ENCODE peak calls at places on chromosomes 5 and 9, in five cellular contexts. N is H9, O is H1, L is IMR-90, J is mesenchymal stem cell. Q is an unnamed sample.

GRCh38 chr5:36442796-36443195 is 141.1 kb upstream of the RANBP3L start:
- DNase-seq in N (no peak), O (no peak), L (peak), J (peak), Q (no peak)

GRCh38 chr5:65790371-65791163 is 68.6 kb downstream of the NLN start:
- DNase-seq in N (no peak), O (no peak), L (no peak), J (no peak), Q (no peak)

GRCh38 chr5:178398856-178399722 is 166.5 kb upstream of the PHYKPL start:
- DNase-seq in N (no peak), O (no peak), L (no peak), J (no peak), Q (no peak)

GRCh38 chr5:131947445-131947844 is 2.0 kb upstream of the MEIKIN start:
- DNase-seq in N (no peak), O (no peak), L (no peak), J (no peak), Q (no peak)

GRCh38 chr5:122653087-122654017 is 121.5 kb upstream of the SNX2 start:
- DNase-seq in N (no peak), O (no peak), L (peak), J (peak), Q (no peak)

GRCh38 chr5:11719888-11720481 is 184.3 kb downstream of the CTNND2 start:
- DNase-seq in N (peak), O (peak), L (no peak), J (peak), Q (peak)

GRCh38 chr5:35360671-35361070 is 130.4 kb upstream of the PRLR start:
- DNase-seq in N (no peak), O (no peak), L (no peak), J (no peak), Q (no peak)

GRCh38 chr5:1655496-1656270 is 131.9 kb upstream of the LPCAT1 start:
- DNase-seq in N (peak), O (no peak), L (no peak), J (no peak), Q (no peak)

GRCh38 chr9:135611142-135611874 is 28.0 kb downstream of the GLT6D1 start:
- DNase-seq in N (peak), O (no peak), L (no peak), J (no peak), Q (no peak)

GRCh38 chr5:1568201-1568979 is 44.6 kb upstream of the LPCAT1 start:
- DNase-seq in N (no peak), O (no peak), L (peak), J (peak), Q (no peak)

GRCh38 chr9:128033609-128034008 is 33.5 kb downstream of the NAIF1 start:
- DNase-seq in N (no peak), O (no peak), L (no peak), J (no peak), Q (no peak)

DNA sequence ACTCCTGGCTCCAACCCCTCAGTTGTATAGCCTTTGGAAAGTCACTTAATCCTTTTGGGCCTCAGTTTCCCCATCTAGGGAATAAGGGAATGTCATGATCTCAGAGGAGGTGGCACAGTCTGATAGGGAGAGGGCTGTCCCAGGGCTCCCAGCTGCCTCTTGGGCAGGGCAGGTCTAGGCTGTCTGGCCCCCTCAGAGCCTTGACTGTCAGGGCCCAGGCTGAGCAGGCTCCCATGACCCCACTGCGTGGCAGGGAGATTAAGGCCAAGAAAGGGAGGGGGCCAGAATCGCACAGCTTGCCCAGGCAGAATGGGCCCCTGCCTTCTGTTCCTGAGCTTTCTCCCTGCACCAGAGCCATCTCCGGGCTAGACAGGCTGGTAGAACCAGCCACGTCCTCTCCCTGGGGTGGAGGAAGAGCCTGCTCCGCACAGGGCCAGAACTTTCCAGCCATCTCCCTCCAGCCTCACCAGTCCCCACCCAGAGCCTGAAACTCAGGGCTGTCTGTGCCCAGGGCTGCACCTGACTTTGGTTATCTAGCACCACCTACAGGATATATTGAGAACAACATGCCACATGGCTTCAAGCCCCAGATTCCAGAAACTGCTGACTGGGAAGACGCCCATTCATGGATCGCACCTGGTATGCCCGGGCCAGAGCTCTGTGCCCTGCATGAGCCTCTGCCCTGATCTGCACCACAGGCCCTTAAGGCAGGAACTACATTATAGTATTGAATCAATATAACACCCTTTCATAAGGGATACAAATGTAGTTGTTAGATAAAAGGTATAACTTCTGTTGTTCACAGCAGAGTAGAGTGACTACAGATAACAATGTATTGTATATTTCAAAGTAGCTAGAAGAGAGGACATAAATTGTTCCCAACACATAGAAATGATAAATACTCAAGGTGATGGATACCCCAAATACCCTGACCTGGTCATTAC is 32.0 kb downstream of the NAIF1 start:
- DNase-seq in N (peak), O (peak), L (peak), J (peak), Q (peak)
- H3K14ac ChIP-seq in N (no peak), O (no peak), L (no peak), J (peak), Q (no peak)

GRCh38 chr9:37596504-37596903 is 4.1 kb upstream of the TOMM5 start:
- DNase-seq in N (no peak), O (no peak), L (peak), J (no peak), Q (no peak)

GRCh38 chr9:37587521-37587920 is 4.9 kb downstream of the TOMM5 start:
- DNase-seq in N (no peak), O (no peak), L (no peak), J (no peak), Q (no peak)

GRCh38 chr9:37592108-37592951 is at the start of gene TOMM5:
- DNase-seq in N (peak), O (peak), L (peak), J (peak), Q (peak)

GRCh38 chr9:37593877-37594448 is 1.6 kb upstream of the TOMM5 start:
- DNase-seq in N (no peak), O (no peak), L (no peak), J (no peak), Q (no peak)

DNA sequence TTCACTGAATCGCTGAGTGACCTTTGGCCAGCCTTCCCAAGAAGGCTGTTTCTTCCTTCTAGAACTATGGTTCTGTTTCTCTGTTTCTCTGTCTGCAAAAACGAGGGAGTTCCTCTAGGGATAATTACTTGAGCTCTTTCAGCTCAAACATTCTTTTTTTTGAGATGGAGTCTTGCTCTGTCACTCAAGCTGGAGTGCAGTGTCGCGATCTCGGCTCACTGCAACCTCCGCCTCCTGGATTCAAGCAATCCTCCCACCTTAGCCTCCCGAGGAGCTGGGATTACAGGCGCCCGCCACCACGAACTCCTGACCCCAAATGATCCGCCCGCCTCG is 656 bp downstream of the TOMM5 start:
- DNase-seq in N (no peak), O (no peak), L (no peak), J (no peak), Q (no peak)
- H2AK5ac ChIP-seq in N (no peak), O (no peak), L (peak), J (no peak), Q (peak)

GRCh38 chr9:14240491-14240890 is 73.5 kb downstream of the NFIB start:
- DNase-seq in N (no peak), O (no peak), L (peak), J (no peak), Q (no peak)
- H2BK15ac ChIP-seq in N (no peak), O (no peak), L (no peak), J (no peak), Q (no peak)

GRCh38 chr9:24587883-24588282 is 42.2 kb upstream of the IZUMO3 start:
- DNase-seq in N (no peak), O (no peak), L (no peak), J (no peak), Q (no peak)

GRCh38 chr9:24582363-24583126 is 36.8 kb upstream of the IZUMO3 start:
- DNase-seq in N (no peak), O (no peak), L (no peak), J (no peak), Q (no peak)
- H3K14ac ChIP-seq in N (no peak), O (no peak), L (no peak), J (no peak), Q (no peak)

GRCh38 chr9:134136117-134136996 is 475 bp downstream of the WDR5 start:
- DNase-seq in N (no peak), O (peak), L (peak), J (peak), Q (peak)

GRCh38 chr9:134138292-134138691 is 2.4 kb downstream of the WDR5 start:
- DNase-seq in N (no peak), O (no peak), L (no peak), J (no peak), Q (no peak)

GRCh38 chr9:134134949-134135342 is 936 bp upstream of the WDR5 start:
- DNase-seq in N (peak), O (no peak), L (no peak), J (no peak), Q (no peak)

GRCh38 chr9:134136997-134137302 is 1.1 kb downstream of the WDR5 start:
- DNase-seq in N (no peak), O (no peak), L (no peak), J (no peak), Q (no peak)

DNA sequence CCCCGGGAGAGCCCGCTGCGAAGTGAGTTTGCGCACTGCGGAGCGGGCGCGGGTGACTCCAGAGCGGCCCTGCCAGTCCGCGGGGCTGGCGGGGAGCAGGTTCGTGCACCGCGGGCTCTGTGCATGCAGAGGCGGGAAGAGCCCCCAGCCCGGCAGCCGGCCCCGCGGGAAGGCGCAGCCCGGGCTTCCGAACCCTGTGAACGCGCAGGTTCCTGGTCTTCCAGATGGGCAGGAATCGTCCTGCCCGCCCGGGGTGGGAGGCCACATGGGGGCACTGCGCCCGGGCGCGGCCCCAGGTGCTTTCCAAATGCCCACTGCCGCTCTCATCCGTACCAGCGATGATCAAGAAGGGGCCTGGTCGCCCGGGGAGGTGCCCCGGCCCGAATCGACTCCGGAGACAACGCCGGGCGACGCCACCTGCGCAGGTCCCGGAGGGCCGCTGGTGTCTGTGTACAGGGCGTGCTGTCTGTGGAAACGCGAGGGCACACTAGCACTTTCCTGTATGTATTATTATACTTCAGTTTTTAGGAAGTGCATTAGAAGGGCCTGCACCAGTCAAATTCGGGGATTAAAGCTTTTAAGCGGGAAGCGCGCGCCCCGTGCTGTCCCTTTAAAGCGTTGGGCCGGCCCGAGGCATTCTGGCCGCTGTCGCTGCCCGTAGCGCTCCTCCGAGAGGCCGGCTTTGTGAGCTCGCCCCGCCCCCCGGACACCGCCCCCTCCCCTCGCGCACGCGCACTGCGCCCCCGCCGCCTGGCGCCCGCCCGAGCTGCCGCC is at the start of gene WDR5:
- DNase-seq in N (peak), O (peak), L (peak), J (peak), Q (peak)
- H2AK5ac ChIP-seq in N (no peak), O (no peak), L (peak), J (no peak), Q (peak)

DNA sequence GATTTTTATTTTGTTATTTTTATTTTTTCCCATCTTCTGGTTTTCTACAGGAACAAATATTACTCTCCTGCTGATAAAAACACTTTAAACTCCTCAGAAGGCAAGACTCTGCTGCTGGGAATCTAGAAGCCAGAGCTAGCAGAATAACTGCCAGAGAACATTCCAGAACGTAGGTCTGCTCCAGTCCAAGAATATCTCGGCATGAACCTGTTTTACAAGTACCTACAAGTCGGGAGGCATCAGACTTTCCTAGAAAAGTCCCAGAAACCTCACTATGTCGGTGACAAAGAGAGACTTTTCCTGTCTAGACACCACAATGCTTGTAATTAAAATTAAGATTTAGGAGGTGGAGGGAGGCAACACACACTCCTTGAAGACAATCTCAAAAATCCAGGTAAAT is 41.4 kb downstream of the FABP6 start:
- DNase-seq in N (no peak), O (no peak), L (no peak), J (no peak), Q (no peak)
- H2BK15ac ChIP-seq in N (no peak), O (no peak), L (no peak), J (no peak), Q (no peak)

GRCh38 chr5:136538534-136538933 is 173.2 kb upstream of the TRPC7 start:
- DNase-seq in N (no peak), O (no peak), L (no peak), J (no peak), Q (no peak)
- H3K14ac ChIP-seq in N (no peak), O (no peak), L (no peak), J (no peak), Q (no peak)

DNA sequence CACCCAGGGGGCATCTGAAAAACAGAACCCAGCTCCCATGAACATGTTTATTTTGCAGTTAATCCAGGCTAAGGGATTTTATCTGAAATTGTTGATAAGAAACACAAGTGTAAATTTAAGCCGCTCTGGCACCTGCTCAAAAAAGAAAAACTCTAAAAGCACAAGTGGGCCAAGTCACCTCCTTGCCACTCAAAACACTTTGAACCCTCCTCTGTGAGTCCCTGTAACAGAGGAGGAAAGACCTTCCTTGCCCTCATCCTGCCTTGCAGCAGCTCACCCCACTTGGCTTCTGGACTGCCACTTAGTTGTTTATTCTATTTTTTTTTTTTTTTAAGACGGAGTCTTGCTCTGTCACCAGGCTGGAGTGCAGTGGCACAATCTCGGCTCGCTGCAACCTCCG is 39.5 kb downstream of the FAM78A start:
- DNase-seq in N (no peak), O (no peak), L (no peak), J (no peak), Q (no peak)
- H2AK5ac ChIP-seq in N (no peak), O (no peak), L (no peak), J (no peak), Q (no peak)